ENCODE peak calls at places on chromosomes 2 and 18, in ten cellular contexts. O is body of pancreas; W is K562; L is type B pancreatic cell; Q is endothelial cell; F is CD8-positive, alpha-beta T cell; M is neural progenitor cell; N is dorsolateral prefrontal cortex; C is GM20000; T is gastrocnemius medialis. H is an unnamed sample.

GRCh38 chr2:105388971-105389381 is 9.9 kb downstream of the FHL2 start:
- DNase-seq in T (no peak), C (no peak), O (no peak), L (no peak), N (no peak), F (no peak), M (no peak), W (no peak), Q (no peak), H (no peak)

GRCh38 chr2:133879703-133880102 is 311.4 kb upstream of the NCKAP5 start:
- DNase-seq in M (no peak), L (no peak), F (no peak), T (no peak), C (no peak), N (no peak), W (no peak), Q (no peak), O (no peak), H (no peak)

GRCh38 chr2:218284106-218284811 is 8.0 kb downstream of the TMBIM1 start:
- DNase-seq in Q (no peak), T (peak), C (peak), W (peak), O (peak), L (no peak), M (no peak), N (no peak), F (peak), H (no peak)

GRCh38 chr2:10934308-10934978 is 22.7 kb downstream of the KCNF1 start:
- DNase-seq in F (no peak), N (no peak), W (no peak), L (no peak), Q (no peak), T (no peak), O (no peak), C (no peak), M (no peak), H (no peak)

GRCh38 chr2:37671816-37672103 is 318 bp upstream of the CDC42EP3 start:
- DNase-seq in W (no peak), M (no peak), O (no peak), Q (no peak), N (no peak), C (no peak), L (no peak), F (peak), T (no peak), H (no peak)

GRCh38 chr2:238663586-238663985 is 184.3 kb upstream of the TWIST2 start:
- DNase-seq in W (no peak), C (no peak), N (no peak), O (no peak), L (no peak), M (no peak), T (no peak), Q (no peak), F (no peak), H (no peak)

GRCh38 chr18:62245699-62246098 is 58.6 kb downstream of the RELCH start:
- DNase-seq in L (no peak), M (no peak), W (no peak), F (no peak), Q (no peak), N (no peak), C (no peak), O (no peak), T (no peak), H (no peak)

GRCh38 chr18:75309564-75309963 is 99.0 kb downstream of the TSHZ1 start:
- DNase-seq in F (no peak), L (no peak), O (no peak), W (no peak), C (no peak), M (no peak), Q (no peak), N (no peak), T (no peak), H (no peak)

GRCh38 chr2:69437751-69438154 is 518 bp upstream of the NFU1 start:
- DNase-seq in O (peak), W (no peak), F (no peak), Q (no peak), T (peak), C (no peak), M (no peak), N (no peak), L (no peak), H (no peak)

GRCh38 chr18:49055787-49056186 is 105.0 kb upstream of the SMAD7 start:
- DNase-seq in L (no peak), O (peak), C (peak), T (peak), M (no peak), W (peak), N (no peak), F (no peak), Q (no peak), H (peak)

GRCh38 chr2:240479111-240479501 is 43.6 kb downstream of the GPC1 start:
- DNase-seq in N (no peak), L (no peak), C (no peak), M (no peak), Q (no peak), T (no peak), W (no peak), F (no peak), O (no peak), H (no peak)

GRCh38 chr2:100539221-100539620 is 23.6 kb upstream of the PDCL3 start:
- DNase-seq in T (no peak), W (no peak), C (no peak), N (no peak), M (no peak), L (no peak), F (no peak), O (no peak), Q (no peak), H (no peak)

GRCh38 chr2:58762176-58762781 is 521.2 kb upstream of the FANCL start:
- DNase-seq in L (peak), T (no peak), W (peak), M (peak), Q (peak), N (peak), F (no peak), O (peak), C (peak), H (peak)

GRCh38 chr2:147173186-147173575 is 671.6 kb upstream of the ACVR2A start:
- DNase-seq in O (no peak), M (no peak), N (no peak), F (no peak), L (no peak), Q (no peak), C (no peak), T (no peak), W (no peak), H (no peak)

GRCh38 chr18:7871560-7872456 is 304.7 kb downstream of the PTPRM start:
- DNase-seq in Q (no peak), M (no peak), N (no peak), L (no peak), C (no peak), O (no peak), T (peak), F (no peak), W (no peak), H (no peak)

GRCh38 chr2:54332386-54332785 is 76.4 kb upstream of the TSPYL6 start:
- DNase-seq in W (no peak), F (no peak), O (no peak), C (no peak), N (no peak), L (no peak), Q (no peak), T (no peak), M (no peak), H (no peak)

GRCh38 chr2:54325148-54325547 is 69.1 kb upstream of the TSPYL6 start:
- DNase-seq in M (no peak), O (no peak), W (no peak), C (no peak), Q (no peak), N (no peak), F (no peak), T (no peak), L (no peak), H (no peak)

GRCh38 chr2:54331095-54331835 is 75.2 kb upstream of the TSPYL6 start:
- DNase-seq in N (no peak), T (no peak), F (no peak), C (peak), W (no peak), O (no peak), Q (no peak), M (no peak), L (no peak), H (peak)

GRCh38 chr2:54329482-54330225 is 73.6 kb upstream of the TSPYL6 start:
- DNase-seq in C (no peak), Q (no peak), O (no peak), T (no peak), M (no peak), W (no peak), N (no peak), L (no peak), F (no peak), H (no peak)

DNA sequence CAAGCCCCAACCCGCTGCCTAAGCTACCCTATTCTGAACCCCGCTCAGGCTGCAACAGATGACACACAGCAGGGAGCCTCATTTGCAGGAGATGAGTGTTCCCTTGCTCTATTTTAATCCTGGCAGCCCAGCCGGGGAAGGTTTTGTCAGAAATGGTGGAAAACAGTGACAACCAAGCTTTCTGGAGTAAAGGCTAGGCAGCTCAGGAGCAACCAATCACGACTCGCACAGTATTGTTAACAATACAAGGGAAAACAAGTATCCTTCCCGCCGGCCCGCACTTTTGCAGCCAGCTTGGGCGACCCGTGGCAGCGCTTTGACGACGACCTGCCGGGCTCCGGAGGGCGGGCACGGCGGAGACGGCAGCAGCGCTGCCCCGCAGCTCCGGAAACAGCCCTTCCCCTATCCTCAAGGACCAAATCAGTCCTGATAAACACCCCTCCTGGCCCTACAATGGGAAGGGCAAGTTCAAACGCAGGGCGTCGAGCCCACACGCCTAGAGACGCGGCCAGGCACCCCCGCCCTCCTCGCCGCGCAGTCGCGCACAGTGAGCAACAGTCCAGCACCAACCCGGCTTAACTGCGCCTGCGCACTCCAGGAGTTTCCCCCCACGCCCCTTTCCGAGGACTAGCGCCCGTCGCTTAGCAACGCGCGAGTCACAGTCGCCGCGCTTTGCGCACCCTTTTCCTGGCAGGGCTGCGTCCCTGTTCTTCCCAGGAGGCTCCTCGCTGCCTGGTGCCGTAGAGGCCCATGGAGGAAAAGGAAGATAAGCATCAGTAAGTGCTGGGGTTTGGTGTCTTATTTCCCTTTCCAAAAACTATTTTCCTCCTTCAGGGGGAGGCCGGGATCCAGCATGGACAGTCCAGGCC is 74.4 kb upstream of the TSPYL6 start:
- DNase-seq in L (peak), W (peak), Q (peak), F (peak), C (peak), T (peak), N (peak), O (peak), M (peak), H (peak)
- TF ChIP-seq CTCF in L (no peak), W (no peak), Q (no peak), F (no peak), C (no peak), T (no peak), N (no peak), O (no peak), M (no peak), H (no peak)

GRCh38 chr2:228135300-228135699 is 46.2 kb downstream of the SPHKAP start:
- DNase-seq in T (no peak), C (no peak), F (no peak), W (no peak), O (no peak), Q (no peak), M (no peak), L (no peak), N (no peak), H (no peak)

GRCh38 chr2:228126401-228126800 is 55.1 kb downstream of the SPHKAP start:
- DNase-seq in C (no peak), T (no peak), N (no peak), W (no peak), M (no peak), F (no peak), L (no peak), O (no peak), Q (no peak), H (no peak)

GRCh38 chr2:228136027-228136426 is 45.5 kb downstream of the SPHKAP start:
- DNase-seq in M (no peak), T (no peak), Q (no peak), W (no peak), L (no peak), O (no peak), F (no peak), C (no peak), N (no peak), H (no peak)

DNA sequence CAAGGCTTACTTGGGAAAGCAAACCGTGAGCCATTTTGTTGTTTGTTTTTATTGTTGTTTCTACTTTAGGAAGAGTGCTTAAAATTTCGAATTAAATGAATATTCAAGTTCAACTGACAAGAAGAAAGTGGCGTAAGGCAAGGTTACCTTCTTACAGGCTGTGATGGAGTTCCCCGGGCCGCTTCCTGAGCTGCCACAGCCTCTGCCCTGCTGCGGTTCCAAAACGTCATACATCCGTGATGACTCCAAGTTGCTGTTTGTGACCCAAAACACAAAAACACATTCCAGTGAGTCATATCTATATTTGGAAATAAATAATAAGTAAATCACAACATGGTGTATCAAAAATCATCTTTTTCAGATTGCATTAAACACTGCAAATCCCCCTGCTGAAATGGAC is 49.7 kb downstream of the SPHKAP start:
- DNase-seq in C (no peak), L (no peak), O (no peak), T (no peak), F (no peak), W (no peak), N (no peak), M (no peak), Q (no peak), H (no peak)
- TF ChIP-seq CTCF in C (no peak), L (no peak), O (no peak), T (no peak), F (no peak), W (no peak), N (no peak), M (no peak), Q (no peak), H (no peak)

GRCh38 chr18:60413944-60414547 is 41.5 kb upstream of the MC4R start:
- DNase-seq in N (no peak), T (no peak), W (no peak), M (peak), L (no peak), Q (peak), O (no peak), F (no peak), C (no peak), H (no peak)

GRCh38 chr18:60411715-60412114 is 39.1 kb upstream of the MC4R start:
- DNase-seq in C (no peak), M (peak), T (no peak), F (no peak), W (no peak), L (no peak), Q (peak), N (no peak), O (no peak), H (no peak)
- TF ChIP-seq CTCF in C (no peak), M (peak), T (no peak), F (no peak), W (no peak), L (peak), Q (no peak), N (no peak), O (no peak), H (no peak)

GRCh38 chr18:79588131-79588635 is 91.4 kb upstream of the CTDP1 start:
- DNase-seq in N (no peak), Q (no peak), O (no peak), L (peak), T (peak), C (no peak), M (no peak), F (no peak), W (no peak), H (no peak)

GRCh38 chr18:79588636-79589481 is 90.7 kb upstream of the CTDP1 start:
- DNase-seq in T (peak), F (no peak), O (peak), C (no peak), Q (no peak), M (peak), L (peak), N (no peak), W (no peak), H (no peak)

GRCh38 chr18:79590191-79591039 is 89.2 kb upstream of the CTDP1 start:
- DNase-seq in Q (no peak), N (no peak), L (no peak), C (no peak), O (no peak), T (no peak), M (no peak), W (no peak), F (no peak), H (no peak)

GRCh38 chr18:79591040-79591308 is 88.6 kb upstream of the CTDP1 start:
- DNase-seq in M (no peak), T (no peak), Q (no peak), L (no peak), W (no peak), F (no peak), N (no peak), C (no peak), O (no peak), H (no peak)

GRCh38 chr18:79589601-79590091 is 90.0 kb upstream of the CTDP1 start:
- DNase-seq in Q (no peak), N (no peak), W (no peak), M (no peak), F (no peak), C (no peak), O (no peak), L (no peak), T (no peak), H (no peak)
- TF ChIP-seq CTCF in Q (no peak), N (no peak), W (no peak), M (no peak), F (no peak), C (no peak), O (no peak), L (no peak), T (no peak), H (no peak)

GRCh38 chr2:142878061-142878741 is 737 bp downstream of the KYNU start:
- DNase-seq in Q (no peak), N (no peak), W (no peak), L (no peak), O (no peak), F (no peak), T (no peak), C (no peak), M (no peak), H (no peak)

GRCh38 chr2:142879191-142879590 is 1.7 kb downstream of the KYNU start:
- DNase-seq in N (no peak), Q (no peak), M (no peak), L (no peak), T (no peak), O (no peak), W (no peak), C (no peak), F (no peak), H (no peak)

GRCh38 chr2:142875642-142876041 is 1.8 kb upstream of the KYNU start:
- DNase-seq in M (no peak), W (no peak), L (no peak), O (no peak), T (no peak), Q (no peak), N (no peak), C (no peak), F (no peak), H (no peak)

GRCh38 chr2:142876423-142876822 is 1.0 kb upstream of the KYNU start:
- DNase-seq in O (no peak), N (no peak), C (no peak), F (no peak), T (no peak), L (no peak), W (no peak), M (no peak), Q (no peak), H (no peak)

DNA sequence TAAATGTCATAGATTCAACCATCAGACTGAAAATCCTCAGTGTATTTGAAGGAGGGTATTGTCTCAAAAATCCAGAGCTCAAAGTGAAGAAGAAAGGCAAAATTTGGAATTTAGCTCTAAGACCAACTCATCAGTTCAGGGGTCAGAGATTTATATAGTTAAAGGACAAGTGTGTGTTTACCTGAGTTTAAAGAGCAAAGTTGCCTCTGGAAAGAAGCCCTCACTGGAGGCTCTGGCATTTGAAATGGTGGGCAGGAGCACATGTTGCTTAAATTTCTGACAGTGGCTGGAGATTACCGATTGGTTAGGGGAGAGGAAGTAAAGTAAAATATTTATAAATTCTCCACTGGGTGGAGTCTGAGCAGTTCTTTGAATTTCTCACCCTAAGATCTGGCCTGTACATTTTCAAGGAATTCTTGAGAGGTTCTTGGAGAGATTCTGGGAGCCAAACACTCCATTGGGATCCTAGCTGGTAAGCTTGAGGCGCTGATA is at the start of gene KYNU:
- DNase-seq in O (no peak), F (no peak), N (no peak), M (no peak), C (peak), W (no peak), L (no peak), Q (no peak), T (no peak), H (no peak)
- TF ChIP-seq CTCF in O (no peak), F (no peak), N (no peak), M (no peak), C (no peak), W (no peak), L (peak), Q (no peak), T (no peak), H (no peak)

GRCh38 chr2:76721226-76721625 is 801.0 kb downstream of the LRRTM4 start:
- DNase-seq in O (no peak), T (no peak), C (no peak), Q (no peak), M (no peak), F (no peak), N (no peak), L (no peak), W (no peak), H (no peak)
- TF ChIP-seq CTCF in O (no peak), T (no peak), C (no peak), Q (no peak), M (no peak), F (no peak), N (no peak), L (no peak), W (no peak), H (no peak)

GRCh38 chr2:157492189-157492773 is 48.4 kb upstream of the CYTIP start:
- DNase-seq in C (peak), W (peak), N (peak), L (no peak), T (peak), F (peak), O (peak), Q (peak), M (peak), H (peak)

GRCh38 chr2:157487271-157487610 is 43.4 kb upstream of the CYTIP start:
- DNase-seq in O (no peak), C (no peak), M (no peak), W (no peak), N (no peak), F (no peak), Q (no peak), L (no peak), T (no peak), H (no peak)

GRCh38 chr2:157488877-157489276 is 45.0 kb upstream of the CYTIP start:
- DNase-seq in W (no peak), N (no peak), L (no peak), C (no peak), Q (no peak), F (no peak), O (peak), T (no peak), M (no peak), H (no peak)

GRCh38 chr2:157487747-157488146 is 43.9 kb upstream of the CYTIP start:
- DNase-seq in Q (no peak), F (no peak), W (no peak), O (no peak), M (no peak), T (no peak), N (no peak), L (no peak), C (no peak), H (no peak)

DNA sequence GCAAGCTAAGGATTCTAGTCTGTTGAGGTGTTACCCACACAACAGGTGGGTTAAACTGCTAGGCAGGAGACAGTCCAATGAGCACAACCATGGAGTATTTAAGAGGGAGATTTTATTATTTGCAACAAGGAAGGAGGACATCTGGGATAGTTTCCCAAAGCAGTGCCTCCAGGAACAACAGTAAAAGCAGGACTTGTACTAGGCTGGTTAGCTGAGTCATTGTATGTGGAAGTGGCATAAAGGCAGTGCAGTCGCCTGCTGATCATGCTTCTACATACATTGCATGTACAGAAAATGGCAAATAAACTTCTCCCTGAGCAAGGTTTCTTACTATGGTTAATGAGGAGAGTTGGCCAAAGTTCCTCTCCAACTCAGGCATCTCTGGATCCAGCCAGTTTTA is 46.1 kb upstream of the CYTIP start:
- DNase-seq in O (no peak), W (no peak), F (no peak), C (no peak), T (no peak), Q (no peak), L (no peak), N (no peak), M (no peak), H (no peak)
- TF ChIP-seq CTCF in O (no peak), W (no peak), F (no peak), C (no peak), T (no peak), Q (no peak), L (no peak), N (no peak), M (no peak), H (no peak)